ENCODE peak calls at places on chromosomes 6 and 20, in five cellular contexts. M is RPMI7951, X is amniotic stem cell, W is G401, J is T-helper 17 cell. Q is an unnamed sample.

GRCh38 chr6:164039954-164040375 is 625.4 kb downstream of the QKI start:
- DNase-seq in M (no peak), X (no peak), W (no peak), J (no peak), Q (no peak)

GRCh38 chr20:50285376-50286173 is 94.9 kb downstream of the CEBPB start:
- DNase-seq in M (peak; percentile 81), X (peak; percentile 17), W (no peak), J (no peak), Q (no peak)

GRCh38 chr20:43911066-43911465 is 3.6 kb upstream of the TOX2 start:
- DNase-seq in M (peak; percentile 95), X (peak; percentile 7), W (no peak), J (no peak), Q (no peak)

GRCh38 chr6:110534731-110535164 is 58.3 kb upstream of the SLC22A16 start:
- DNase-seq in M (peak; percentile 93), X (no peak), W (peak; percentile 37), J (no peak), Q (peak; percentile 94)

GRCh38 chr6:74073429-74073828 is 377.4 kb downstream of the CD109 start:
- DNase-seq in M (peak; percentile 39), X (peak; percentile 29), W (no peak), J (no peak), Q (no peak)

GRCh38 chr6:135938588-135939215 is 87.2 kb downstream of the PDE7B start:
- DNase-seq in M (peak; percentile 63), X (no peak), W (no peak), J (no peak), Q (peak; percentile 51)

GRCh38 chr6:157845493-157846259 is 22.6 kb downstream of the SNX9 start:
- DNase-seq in M (no peak), X (no peak), W (no peak), J (no peak), Q (no peak)

GRCh38 chr6:169495601-169496000 is 206.2 kb downstream of the WDR27 start:
- DNase-seq in M (peak; percentile 9), X (no peak), W (no peak), J (no peak), Q (no peak)

GRCh38 chr20:61460261-61461047 is 208.4 kb downstream of the CDH4 start:
- DNase-seq in M (no peak), X (no peak), W (no peak), J (no peak), Q (no peak)

GRCh38 chr6:140980265-140980887 is 1152.3 kb upstream of the GJE1 start:
- DNase-seq in M (no peak), X (no peak), W (no peak), J (no peak), Q (no peak)

GRCh38 chr20:26135325-26136110 is 438.9 kb upstream of the ZNF337 start:
- DNase-seq in M (peak; percentile 80), X (no peak), W (no peak), J (no peak), Q (no peak)

GRCh38 chr6:3517350-3517749 is 60.5 kb upstream of the SLC22A23 start:
- DNase-seq in M (peak; percentile 88), X (peak; percentile 78), W (no peak), J (no peak), Q (no peak)

GRCh38 chr6:170229851-170230519 is 60.9 kb downstream of the DLL1 start:
- DNase-seq in M (no peak), X (no peak), W (no peak), J (no peak), Q (no peak)

GRCh38 chr6:11429577-11429976 is 108.0 kb upstream of the TMEM170B start:
- DNase-seq in M (no peak), X (no peak), W (no peak), J (no peak), Q (no peak)

GRCh38 chr20:51767018-51767866 is 948 bp downstream of the ATP9A start:
- DNase-seq in M (peak; percentile 56), X (no peak), W (peak; percentile 95), J (no peak), Q (peak; percentile 77)

GRCh38 chr6:72316675-72317380 is 305.0 kb upstream of the KCNQ5 start:
- DNase-seq in M (no peak), X (no peak), W (no peak), J (no peak), Q (no peak)

Q was measured in Ammon's horn.